ENCODE peak calls at places on chromosomes 2 and 18, in four cellular contexts. One of them, this sample, is unnamed.

GRCh38 chr2:28219736-28220364 is 172.8 kb upstream of the FOSL2 start:
- DNase-seq in IMR-90: no peak
- DNase-seq in neuronal stem cell: no peak
- DNase-seq in mesenchymal stem cell: no peak
- DNase-seq in this sample: no peak

GRCh38 chr2:11583203-11583752 is 49.4 kb downstream of the GREB1 start:
- DNase-seq in IMR-90: peak; percentile 26
- DNase-seq in neuronal stem cell: peak; percentile 20
- DNase-seq in mesenchymal stem cell: peak; percentile 87
- DNase-seq in this sample: no peak

GRCh38 chr2:145807978-145808377 is 1288.1 kb upstream of the ZEB2 start:
- DNase-seq in IMR-90: peak; percentile 17
- DNase-seq in neuronal stem cell: no peak
- DNase-seq in mesenchymal stem cell: peak; percentile 59
- DNase-seq in this sample: no peak

GRCh38 chr2:177740718-177741117 is 331.9 kb downstream of the PDE11A start:
- DNase-seq in IMR-90: no peak
- DNase-seq in neuronal stem cell: no peak
- DNase-seq in mesenchymal stem cell: peak; percentile 22
- DNase-seq in this sample: no peak

GRCh38 chr2:207037813-207038212 is 98.5 kb downstream of the CPO start:
- DNase-seq in IMR-90: no peak
- DNase-seq in neuronal stem cell: no peak
- DNase-seq in mesenchymal stem cell: no peak
- DNase-seq in this sample: peak; percentile 23

GRCh38 chr18:51765712-51766360 is 568.4 kb upstream of the MEX3C start:
- DNase-seq in IMR-90: no peak
- DNase-seq in neuronal stem cell: no peak
- DNase-seq in mesenchymal stem cell: no peak
- DNase-seq in this sample: no peak

GRCh38 chr2:140643761-140644187 is 1487.0 kb downstream of the LRP1B start:
- DNase-seq in IMR-90: peak; percentile 53
- DNase-seq in neuronal stem cell: no peak
- DNase-seq in mesenchymal stem cell: peak; percentile 66
- DNase-seq in this sample: no peak

GRCh38 chr2:209579236-209579749 is 155.4 kb downstream of the MAP2 start:
- DNase-seq in IMR-90: no peak
- DNase-seq in neuronal stem cell: peak; percentile 69
- DNase-seq in mesenchymal stem cell: no peak
- DNase-seq in this sample: no peak

GRCh38 chr18:34710430-34711386 is 610 bp downstream of the DTNA start:
- DNase-seq in IMR-90: peak; percentile 66
- DNase-seq in neuronal stem cell: no peak
- DNase-seq in mesenchymal stem cell: peak; percentile 92
- DNase-seq in this sample: no peak

GRCh38 chr18:71666481-71666880 is 877.7 kb downstream of the CBLN2 start:
- DNase-seq in IMR-90: no peak
- DNase-seq in neuronal stem cell: no peak
- DNase-seq in mesenchymal stem cell: no peak
- DNase-seq in this sample: no peak
- H3K9me3 ChIP-seq in IMR-90: peaks cover 14% of the 10 kb centered on the region
- H3K9me3 ChIP-seq in neuronal stem cell: no peaks in the 10 kb centered on the region
- H3K9me3 ChIP-seq in mesenchymal stem cell: no peaks in the 10 kb centered on the region
- H3K9me3 ChIP-seq in this sample: no peaks in the 10 kb centered on the region

GRCh38 chr18:74370163-74370562 is 54.5 kb downstream of the C18orf63 start:
- DNase-seq in IMR-90: no peak
- DNase-seq in neuronal stem cell: no peak
- DNase-seq in mesenchymal stem cell: no peak
- DNase-seq in this sample: no peak
- H3K4me3 ChIP-seq in IMR-90: no peak overlapping the region
- H3K4me3 ChIP-seq in neuronal stem cell: no peak overlapping the region
- H3K4me3 ChIP-seq in mesenchymal stem cell: no peak overlapping the region
- H3K4me3 ChIP-seq in this sample: no peak overlapping the region

DNA sequence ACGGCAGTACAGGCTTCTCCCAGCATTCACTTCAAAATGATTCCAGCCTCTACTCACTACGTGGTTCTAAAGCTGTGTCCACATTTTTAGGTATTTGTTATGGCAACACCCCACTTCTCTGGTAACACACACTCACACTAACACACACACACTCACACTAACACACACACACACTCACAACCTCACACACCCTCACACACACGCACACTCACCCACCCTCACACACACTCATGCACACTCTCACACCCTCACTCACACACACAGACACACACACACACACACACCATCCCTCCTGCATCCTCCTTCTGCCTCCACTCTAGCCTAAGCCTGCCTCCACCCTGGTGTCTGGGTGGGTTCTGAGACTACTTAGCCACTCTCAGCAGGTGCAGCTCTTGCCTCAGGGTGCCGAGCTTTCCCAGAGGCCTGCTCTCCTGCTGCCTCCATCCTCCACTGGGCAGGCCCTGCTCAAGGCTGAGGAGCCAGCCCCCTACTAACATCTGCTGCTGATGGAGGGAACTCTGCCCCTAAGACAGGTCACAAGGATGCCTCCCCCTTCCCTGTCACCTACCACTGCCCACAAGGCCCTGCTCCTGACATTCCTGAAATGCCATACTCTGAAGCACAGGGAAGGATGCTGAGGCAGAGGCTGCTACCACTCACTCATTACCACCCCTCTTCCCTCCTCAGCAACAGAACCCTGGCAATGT is 63.9 kb downstream of the NCAPH start:
- DNase-seq in IMR-90: no peak
- DNase-seq in neuronal stem cell: no peak
- DNase-seq in mesenchymal stem cell: no peak
- DNase-seq in this sample: no peak
- H4K91ac ChIP-seq in IMR-90: no peak overlapping the region
- H4K91ac ChIP-seq in neuronal stem cell: no peak overlapping the region
- H4K91ac ChIP-seq in mesenchymal stem cell: no peak overlapping the region
- H4K91ac ChIP-seq in this sample: no peak overlapping the region

GRCh38 chr18:70663141-70663540 is 374.3 kb downstream of the SOCS6 start:
- DNase-seq in IMR-90: no peak
- DNase-seq in neuronal stem cell: no peak
- DNase-seq in mesenchymal stem cell: no peak
- DNase-seq in this sample: no peak

GRCh38 chr18:70662588-70662987 is 373.7 kb downstream of the SOCS6 start:
- DNase-seq in IMR-90: no peak
- DNase-seq in neuronal stem cell: no peak
- DNase-seq in mesenchymal stem cell: no peak
- DNase-seq in this sample: no peak

DNA sequence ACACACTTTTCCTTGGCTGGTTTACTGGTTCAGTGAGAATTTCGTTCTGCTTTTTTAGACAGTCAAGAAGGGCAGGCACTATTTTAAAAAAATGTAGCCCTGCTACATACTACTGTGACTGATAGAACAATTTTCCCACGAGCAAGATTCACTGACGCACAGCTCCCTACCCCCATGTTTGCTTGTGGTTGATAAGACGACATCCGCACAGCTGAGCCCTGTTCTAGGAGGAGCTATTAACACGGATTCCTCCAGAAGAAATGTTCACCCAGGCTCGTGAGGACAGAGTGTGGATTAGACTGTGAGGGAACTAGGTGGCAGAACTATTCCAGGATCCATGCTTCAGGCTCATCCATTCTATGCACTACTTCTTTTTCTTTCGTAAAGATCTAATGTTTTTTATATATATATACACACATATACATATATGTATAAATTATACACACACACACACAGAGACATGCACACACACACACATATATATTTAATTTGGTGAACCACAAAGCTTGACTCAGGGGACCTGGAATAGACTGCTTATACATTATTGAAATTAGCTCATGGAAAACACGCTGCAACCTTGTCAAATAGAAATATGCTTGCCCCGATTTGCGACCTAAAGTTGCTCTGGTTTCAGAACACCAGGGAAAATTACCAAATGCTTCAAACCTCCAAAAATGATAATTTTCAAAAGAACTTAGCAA is 370.3 kb downstream of the SOCS6 start:
- DNase-seq in IMR-90: peak; percentile 7
- DNase-seq in neuronal stem cell: no peak
- DNase-seq in mesenchymal stem cell: no peak
- DNase-seq in this sample: peak; percentile 88
- H3K9me3 ChIP-seq in IMR-90: peaks cover 4% of the 10 kb centered on the region
- H3K9me3 ChIP-seq in neuronal stem cell: no peaks in the 10 kb centered on the region
- H3K9me3 ChIP-seq in mesenchymal stem cell: no peaks in the 10 kb centered on the region
- H3K9me3 ChIP-seq in this sample: peaks cover 2% of the 10 kb centered on the region